ENCODE peak calls at places on chromosomes 3 and 15, in eight cellular contexts. Z is tibial nerve, G is nephron progenitor cell, R is right atrium auricular region, W is cardiac fibroblast, J is dorsolateral prefrontal cortex, K is mesothelial cell of epicardium, P is astrocyte of the spinal cord. Q is an unnamed sample.

GRCh38 chr3:136152963-136153362 is 43.2 kb downstream of the MSL2 start:
- DNase-seq in Z (no peak), P (no peak), W (no peak), R (no peak), G (no peak), K (no peak), J (no peak), Q (no peak)

GRCh38 chr3:41915353-41915752 is 46.5 kb downstream of the ULK4 start:
- DNase-seq in J (no peak), G (no peak), P (no peak), Z (no peak), W (no peak), R (no peak), K (no peak), Q (no peak)

GRCh38 chr15:64883997-64884511 is 27.6 kb upstream of the ANKDD1A start:
- DNase-seq in J (no peak), Z (peak; percentile 41), P (peak; percentile 71), R (peak; percentile 86), W (peak; percentile 96), G (no peak), K (peak; percentile 60), Q (no peak)

GRCh38 chr3:32575451-32575850 is 4.8 kb upstream of the DYNC1LI1 start:
- DNase-seq in K (no peak), J (no peak), R (no peak), Z (no peak), P (peak; percentile 12), G (no peak), W (peak; percentile 52), Q (no peak)

GRCh38 chr15:27864076-27864475 is 235.0 kb downstream of the OCA2 start:
- DNase-seq in R (no peak), Z (no peak), K (no peak), W (no peak), J (no peak), G (no peak), P (no peak), Q (no peak)

GRCh38 chr3:51974963-51975856 is at the start of gene ABHD14A:
- DNase-seq in Z (no peak), J (peak; percentile 75), R (peak; percentile 75), W (peak; percentile 59), K (peak; percentile 80), G (peak; percentile 75), P (peak; percentile 47), Q (peak; percentile 65)

GRCh38 chr15:82894971-82895520 is 57.5 kb downstream of the HOMER2 start:
- DNase-seq in Z (no peak), K (no peak), R (no peak), J (no peak), G (no peak), P (peak; percentile 17), W (no peak), Q (no peak)

GRCh38 chr3:127443581-127444375 is 146.8 kb downstream of the TPRA1 start:
- DNase-seq in K (peak; percentile 21), J (no peak), Z (no peak), G (no peak), R (no peak), P (no peak), W (no peak), Q (no peak)

GRCh38 chr3:145673790-145674189 is 487.2 kb downstream of the PLOD2 start:
- DNase-seq in J (no peak), Z (no peak), W (no peak), R (no peak), P (no peak), G (no peak), K (no peak), Q (no peak)

GRCh38 chr3:14769531-14770325 is 49.0 kb upstream of the FGD5 start:
- DNase-seq in P (no peak), G (no peak), J (no peak), W (no peak), Z (no peak), K (peak; percentile 19), R (no peak), Q (no peak)

GRCh38 chr3:128549283-128550112 is 56.5 kb upstream of the GATA2 start:
- DNase-seq in K (peak; percentile 70), Z (no peak), J (no peak), P (peak; percentile 84), W (peak; percentile 85), R (peak; percentile 67), G (no peak), Q (no peak)

GRCh38 chr3:85796140-85796539 is 837.4 kb downstream of the CADM2 start:
- DNase-seq in J (no peak), G (no peak), W (no peak), K (no peak), R (no peak), P (no peak), Z (no peak), Q (no peak)

GRCh38 chr3:85800676-85801075 is 841.9 kb downstream of the CADM2 start:
- DNase-seq in R (no peak), P (no peak), J (no peak), Z (no peak), K (no peak), G (no peak), W (no peak), Q (peak; percentile 24)

DNA sequence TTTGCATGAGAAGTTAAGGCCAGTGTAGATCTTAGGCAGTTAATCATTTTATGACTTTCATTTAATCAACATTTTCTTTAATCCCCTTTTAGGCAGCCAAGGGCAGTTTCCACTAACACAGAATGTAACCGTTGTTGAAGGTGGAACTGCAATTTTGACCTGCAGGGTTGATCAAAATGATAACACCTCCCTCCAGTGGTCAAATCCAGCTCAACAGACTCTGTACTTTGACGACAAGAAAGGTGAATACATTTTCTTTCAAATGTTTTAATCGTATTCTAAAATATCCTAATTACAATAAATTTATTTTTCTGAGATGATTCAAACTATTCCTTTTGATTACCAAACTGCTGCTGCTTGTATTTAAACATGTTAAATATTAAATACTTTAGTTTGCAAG is 843.2 kb downstream of the CADM2 start:
- DNase-seq in R (no peak), J (no peak), Z (no peak), K (no peak), W (no peak), P (no peak), G (peak; percentile 4), Q (no peak)
- TF ChIP-seq CTCF in R (no peak), J (peak; percentile 22), Z (no peak), K (no peak), W (no peak), P (peak; percentile 43), G (peak; percentile 39), Q (peak; percentile 73)

DNA sequence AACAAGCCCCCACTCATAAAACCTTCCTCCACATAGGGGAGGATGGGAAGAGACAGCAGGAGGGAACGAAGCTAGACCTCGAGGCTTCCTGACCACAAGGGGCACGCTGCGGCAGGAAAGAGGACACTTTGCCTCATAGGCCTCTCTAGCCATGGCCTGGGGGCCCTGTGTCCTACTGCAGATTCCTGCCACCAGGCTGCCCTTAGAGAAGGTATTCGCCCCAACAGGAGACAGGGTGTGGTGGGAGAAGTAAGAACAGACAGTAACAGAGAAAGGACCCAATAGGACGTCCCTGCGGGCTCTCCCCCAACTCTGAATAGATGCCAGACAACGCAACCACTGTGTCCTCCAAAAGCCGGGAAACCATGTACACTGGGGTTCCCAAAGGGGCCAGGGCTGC is 36.8 kb downstream of the ADCY5 start:
- DNase-seq in J (no peak), K (no peak), W (no peak), P (no peak), G (no peak), R (no peak), Z (no peak), Q (no peak)
- TF ChIP-seq CTCF in J (no peak), K (no peak), W (no peak), P (no peak), G (no peak), R (peak; percentile 13), Z (peak; percentile 18), Q (no peak)

DNA sequence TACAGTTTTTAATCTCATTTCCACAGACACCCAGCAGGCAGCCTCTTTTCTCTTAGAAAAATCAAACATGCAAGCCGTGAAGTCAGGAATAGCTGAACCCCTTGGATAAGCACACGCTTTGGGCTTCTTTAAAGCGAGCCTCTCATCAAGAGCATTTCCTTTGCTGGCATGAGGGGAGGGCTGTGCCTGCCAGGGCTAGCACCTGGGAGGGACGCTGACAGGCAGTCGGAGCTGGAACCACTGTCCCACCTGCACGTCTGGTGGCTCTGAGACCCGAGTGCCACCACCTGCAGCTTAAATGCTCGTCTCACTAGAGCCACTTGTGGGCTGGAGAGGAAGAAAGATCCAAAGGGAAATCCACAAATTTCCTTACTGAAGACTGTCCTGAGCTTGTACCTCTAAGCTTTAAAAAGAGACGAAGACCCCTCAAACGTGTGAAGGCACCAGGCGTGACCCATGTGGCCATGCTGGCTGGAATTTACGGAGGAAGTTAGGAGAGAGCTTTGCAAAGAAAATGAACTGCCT is 9.4 kb downstream of the MAP6D1 start:
- DNase-seq in J (no peak), R (no peak), W (no peak), P (no peak), K (no peak), G (no peak), Z (no peak), Q (no peak)
- TF ChIP-seq CTCF in J (no peak), R (no peak), W (no peak), P (no peak), K (no peak), G (no peak), Z (no peak), Q (no peak)

GRCh38 chr3:44509393-44509921 is 32.0 kb upstream of the ZNF445 start:
- DNase-seq in W (peak; percentile 8), P (no peak), K (no peak), R (no peak), J (no peak), G (no peak), Z (no peak), Q (no peak)
- TF ChIP-seq CTCF in W (no peak), P (no peak), K (no peak), R (no peak), J (no peak), G (no peak), Z (no peak), Q (no peak)

Q was measured in glutamatergic neuron.